ENCODE peak calls at places on chromosomes 12 and 14, in ten cellular contexts. N is Caki2; W is cardiac fibroblast; A is stimulated activated CD8-positive, alpha-beta memory T cell treated with anti-CD3 and anti-CD28 coated beads, Interleukin-4, amount 100 ng/mL, for 48 hours; L is left ventricle myocardium inferior; F is kidney epithelial cell; X is SHP77; E is HS-27A; R is cardiac muscle cell; C is ELR. Q is an unnamed sample.

GRCh38 chr12:32502693-32503510 is 103.5 kb downstream of the FGD4 start:
- DNase-seq in N (no peak), W (peak; percentile 91), A (no peak), L (no peak), F (no peak), X (no peak), E (no peak), R (no peak), C (no peak), Q (no peak)

GRCh38 chr12:53191096-53191884 is 10.6 kb upstream of the CSAD start:
- DNase-seq in N (no peak), W (no peak), A (no peak), L (no peak), F (no peak), X (no peak), E (no peak), R (no peak), C (no peak), Q (no peak)

GRCh38 chr12:124734224-124734788 is 129.4 kb downstream of the SCARB1 start:
- DNase-seq in N (peak; percentile 73), W (no peak), A (no peak), L (peak; percentile 29), F (no peak), X (no peak), E (no peak), R (peak; percentile 74), C (no peak), Q (no peak)

GRCh38 chr12:8834230-8834629 is 11.8 kb downstream of the A2ML1 start:
- DNase-seq in N (no peak), W (no peak), A (no peak), L (no peak), F (no peak), X (no peak), E (no peak), R (no peak), C (no peak), Q (no peak)

GRCh38 chr12:120007272-120007671 is 18.2 kb downstream of the BICDL1 start:
- DNase-seq in N (no peak), W (no peak), A (peak; percentile 75), L (no peak), F (no peak), X (no peak), E (no peak), R (no peak), C (no peak), Q (no peak)

GRCh38 chr14:56474419-56475022 is 105.1 kb upstream of the TMEM260 start:
- DNase-seq in N (peak; percentile 38), W (peak; percentile 58), A (no peak), L (no peak), F (no peak), X (peak; percentile 51), E (peak; percentile 15), R (peak; percentile 67), C (peak; percentile 50), Q (peak; percentile 34)

GRCh38 chr12:16788888-16789790 is 183.2 kb upstream of the LMO3 start:
- DNase-seq in N (no peak), W (no peak), A (no peak), L (no peak), F (no peak), X (no peak), E (no peak), R (peak; percentile 38), C (no peak), Q (no peak)

GRCh38 chr14:60163741-60164140 is 1.5 kb downstream of the DHRS7 start:
- DNase-seq in N (no peak), W (no peak), A (no peak), L (no peak), F (no peak), X (no peak), E (no peak), R (no peak), C (no peak), Q (no peak)

GRCh38 chr14:36521598-36522345 is 1.7 kb upstream of the NKX2-1 start:
- DNase-seq in N (no peak), W (no peak), A (peak; percentile 22), L (no peak), F (no peak), X (no peak), E (no peak), R (no peak), C (no peak), Q (no peak)

GRCh38 chr14:29637406-29637805 is 290.2 kb downstream of the PRKD1 start:
- DNase-seq in N (peak; percentile 28), W (peak; percentile 89), A (no peak), L (peak; percentile 40), F (peak; percentile 28), X (no peak), E (peak; percentile 12), R (no peak), C (peak; percentile 22), Q (peak; percentile 82)

GRCh38 chr12:41932470-41932991 is 212.1 kb downstream of the GXYLT1 start:
- DNase-seq in N (peak; percentile 47), W (peak; percentile 48), A (peak; percentile 31), L (peak; percentile 82), F (no peak), X (peak; percentile 35), E (no peak), R (peak; percentile 57), C (no peak), Q (peak; percentile 32)

GRCh38 chr14:39175445-39176262 is 600 bp downstream of the PNN start:
- DNase-seq in N (no peak), W (peak; percentile 38), A (peak; percentile 64), L (peak; percentile 22), F (no peak), X (peak; percentile 40), E (no peak), R (peak; percentile 61), C (peak; percentile 60), Q (peak; percentile 54)

GRCh38 chr14:102502571-102502970 is 7.0 kb downstream of the ANKRD9 start:
- DNase-seq in N (no peak), W (no peak), A (no peak), L (no peak), F (no peak), X (no peak), E (no peak), R (no peak), C (no peak), Q (no peak)

GRCh38 chr12:31728289-31728916 is 418 bp downstream of the AMN1 start:
- DNase-seq in N (no peak), W (no peak), A (peak; percentile 48), L (no peak), F (no peak), X (peak; percentile 71), E (no peak), R (no peak), C (peak; percentile 52), Q (no peak)

GRCh38 chr12:32926963-32927362 is 30.4 kb upstream of the PKP2 start:
- DNase-seq in N (no peak), W (no peak), A (no peak), L (no peak), F (no peak), X (no peak), E (no peak), R (no peak), C (no peak), Q (no peak)

GRCh38 chr12:18897816-18898215 is 159.9 kb downstream of the CAPZA3 start:
- DNase-seq in N (no peak), W (no peak), A (no peak), L (no peak), F (no peak), X (no peak), E (peak; percentile 14), R (no peak), C (peak; percentile 8), Q (peak; percentile 29)

GRCh38 chr12:6752181-6752930 is 585 bp downstream of the MLF2 start:
- DNase-seq in N (peak; percentile 29), W (peak; percentile 63), A (no peak), L (peak; percentile 55), F (no peak), X (no peak), E (peak; percentile 14), R (peak; percentile 81), C (peak; percentile 74), Q (peak; percentile 39)

GRCh38 chr12:4440187-4440941 is 5.3 kb downstream of the FGF6 start:
- DNase-seq in N (no peak), W (no peak), A (no peak), L (no peak), F (no peak), X (no peak), E (no peak), R (no peak), C (no peak), Q (no peak)

GRCh38 chr12:47022296-47022695 is 57.1 kb upstream of the PCED1B start:
- DNase-seq in N (peak; percentile 45), W (peak; percentile 77), A (no peak), L (no peak), F (no peak), X (no peak), E (peak; percentile 59), R (no peak), C (peak; percentile 92), Q (peak; percentile 88)

GRCh38 chr12:94157891-94158495 is 9.6 kb downstream of the PLXNC1 start:
- DNase-seq in N (no peak), W (no peak), A (no peak), L (no peak), F (no peak), X (peak; percentile 15), E (no peak), R (no peak), C (no peak), Q (no peak)

GRCh38 chr14:39426605-39427004 is 5.6 kb downstream of the FBXO33 start:
- DNase-seq in N (peak; percentile 18), W (peak; percentile 76), A (no peak), L (no peak), F (peak; percentile 21), X (peak; percentile 19), E (no peak), R (no peak), C (peak; percentile 62), Q (peak; percentile 65)

GRCh38 chr14:74395094-74395493 is 30.9 kb downstream of the SYNDIG1L start:
- DNase-seq in N (no peak), W (no peak), A (no peak), L (no peak), F (no peak), X (no peak), E (no peak), R (no peak), C (no peak), Q (no peak)